ENCODE peak calls at places on chromosomes 4 and X, in four cellular contexts. V, T, K and R are unnamed samples.

GRCh38 chrX:125203737-125204578 is 115.7 kb upstream of the TEX13C start:
- DNase-seq in T (no peak), K (peak), V (peak), R (peak)

GRCh38 chrX:2193273-2193592 is 307.5 kb downstream of the DHRSX start:
- DNase-seq in T (no peak), V (no peak), K (no peak), R (no peak)

GRCh38 chr4:105280338-105280809 is 133.7 kb downstream of the TET2 start:
- DNase-seq in T (no peak), V (no peak), K (no peak), R (no peak)

GRCh38 chr4:145170209-145170608 is 10.2 kb downstream of the OTUD4 start:
- DNase-seq in K (no peak), T (no peak), V (no peak), R (no peak)

GRCh38 chrX:119605398-119605738 is 856 bp downstream of the NKRF start:
- DNase-seq in K (no peak), V (no peak), T (no peak), R (peak)

GRCh38 chrX:54807524-54808108 is at the start of gene MAGED2:
- DNase-seq in V (no peak), K (peak), T (no peak), R (peak)

GRCh38 chr4:1789552-1789951 is 3.5 kb upstream of the FGFR3 start:
- DNase-seq in T (no peak), K (no peak), V (no peak), R (no peak)

GRCh38 chr4:2787230-2788100 is 5.4 kb upstream of the SH3BP2 start:
- DNase-seq in T (no peak), K (no peak), V (peak), R (no peak)

GRCh38 chr4:20403846-20404245 is 152.1 kb downstream of the SLIT2 start:
- DNase-seq in T (no peak), K (peak), V (no peak), R (no peak)

GRCh38 chr4:39908284-39908683 is 69.4 kb downstream of the PDS5A start:
- DNase-seq in T (no peak), V (no peak), K (no peak), R (no peak)

GRCh38 chr4:2750719-2751605 is 5.2 kb downstream of the TNIP2 start:
- DNase-seq in K (no peak), T (no peak), V (no peak), R (peak)

GRCh38 chr4:84915396-84915780 is 51.1 kb downstream of the WDFY3 start:
- DNase-seq in V (no peak), T (no peak), K (no peak), R (no peak)

GRCh38 chr4:183503497-183504063 is 1.3 kb upstream of the ING2 start:
- DNase-seq in K (no peak), T (no peak), V (peak), R (peak)

GRCh38 chr4:108902769-108903168 is 139.9 kb upstream of the ETNPPL start:
- DNase-seq in V (no peak), T (no peak), K (no peak), R (no peak)

GRCh38 chr4:36241771-36242170 is 2.5 kb downstream of the ARAP2 start:
- DNase-seq in V (no peak), K (no peak), T (no peak), R (peak)

GRCh38 chr4:110518889-110519490 is 43.0 kb downstream of the ENPEP start:
- DNase-seq in V (no peak), K (no peak), T (no peak), R (peak)

GRCh38 chrX:10841579-10841978 is 221.2 kb upstream of the MID1 start:
- DNase-seq in K (no peak), V (no peak), T (no peak), R (peak)

GRCh38 chr4:71307729-71308128 is 31.1 kb upstream of the SLC4A4 start:
- DNase-seq in T (no peak), V (no peak), K (no peak), R (no peak)

GRCh38 chr4:140081582-140082398 is 72.2 kb downstream of the MAML3 start:
- DNase-seq in K (no peak), V (no peak), T (no peak), R (no peak)

GRCh38 chr4:142265946-142266345 is 580.2 kb downstream of the INPP4B start:
- DNase-seq in K (no peak), T (no peak), V (no peak), R (no peak)

GRCh38 chr4:156505341-156505955 is 466.2 kb downstream of the PDGFC start:
- DNase-seq in K (no peak), V (no peak), T (no peak), R (no peak)

GRCh38 chr4:141530627-141531026 is 105.8 kb upstream of the IL15 start:
- DNase-seq in V (no peak), T (no peak), K (no peak), R (no peak)

GRCh38 chr4:20192754-20193521 is 58.8 kb upstream of the SLIT2 start:
- DNase-seq in K (no peak), V (no peak), T (no peak), R (no peak)

GRCh38 chr4:114417214-114417613 is 181.4 kb upstream of the UGT8 start:
- DNase-seq in V (no peak), T (peak), K (no peak), R (no peak)

GRCh38 chr4:169099775-169100180 is 89.7 kb upstream of the CBR4 start:
- DNase-seq in V (no peak), T (no peak), K (no peak), R (no peak)

GRCh38 chr4:169098969-169099685 is 89.1 kb upstream of the CBR4 start:
- DNase-seq in K (no peak), T (no peak), V (no peak), R (no peak)

GRCh38 chr4:169100656-169101055 is 90.6 kb upstream of the CBR4 start:
- DNase-seq in K (no peak), T (no peak), V (no peak), R (peak)

GRCh38 chr4:169096221-169096620 is 86.2 kb upstream of the CBR4 start:
- DNase-seq in K (no peak), T (no peak), V (no peak), R (no peak)

DNA sequence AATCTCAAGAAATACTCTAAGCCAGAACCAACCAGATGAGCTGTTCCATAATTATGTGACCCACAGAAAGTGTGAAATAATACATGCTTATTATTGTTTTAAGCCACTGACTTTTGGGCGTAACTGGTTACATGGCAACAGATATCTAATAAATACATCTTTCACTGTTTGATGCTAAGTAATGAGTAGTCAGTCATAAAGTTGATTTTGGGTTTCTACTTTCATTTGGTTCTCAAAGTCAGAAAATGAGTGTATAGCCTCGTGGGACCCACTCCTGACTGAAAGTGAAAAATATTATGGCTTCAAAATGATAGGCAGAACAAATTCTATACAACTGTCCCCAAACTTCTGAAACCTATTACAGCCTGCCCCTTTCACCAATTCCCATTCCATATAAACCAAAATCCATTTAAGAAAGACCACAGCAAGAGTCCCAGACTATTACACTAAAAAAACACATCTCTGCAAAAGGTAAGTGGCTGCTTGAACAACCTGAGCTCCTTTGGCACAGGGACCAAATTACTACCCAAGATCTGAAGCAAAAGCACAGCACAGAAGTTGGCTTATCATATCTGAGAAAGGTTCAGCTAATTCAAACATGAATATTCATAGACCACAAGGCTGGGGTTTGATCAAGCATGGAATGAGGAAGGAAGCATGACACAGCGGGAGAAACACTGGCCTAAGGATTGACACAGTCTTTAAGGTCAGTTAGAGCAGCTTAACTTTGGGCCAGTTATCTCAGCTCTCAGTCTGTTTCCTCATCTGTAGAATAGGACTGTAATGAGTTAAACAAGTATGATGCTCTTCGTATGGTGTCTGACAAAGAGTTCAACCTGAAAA is 88.2 kb upstream of the CBR4 start:
- DNase-seq in T (no peak), K (no peak), V (no peak), R (no peak)
- TF ChIP-seq POLR2A in T (no peak), K (no peak), V (no peak), R (no peak)

DNA sequence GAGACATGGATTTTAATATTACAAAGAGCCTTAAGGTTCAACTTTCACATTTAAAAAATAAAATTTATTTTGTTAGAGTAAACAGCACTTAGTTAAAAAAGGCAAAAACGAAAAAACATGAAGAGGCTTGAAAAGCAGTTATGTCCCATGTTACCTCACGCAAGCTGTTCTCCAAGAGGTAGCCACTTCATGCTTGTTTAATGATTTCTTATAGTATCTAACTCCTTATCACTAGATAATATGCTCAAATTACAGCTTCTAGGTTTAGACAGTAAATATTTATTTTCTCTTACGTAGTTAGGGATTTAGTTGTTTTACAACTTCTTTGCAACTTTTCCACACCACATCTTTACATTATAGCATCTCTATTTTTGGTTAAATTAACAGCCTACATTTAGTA is 27.8 kb upstream of the TMPRSS11D start:
- DNase-seq in V (no peak), T (no peak), K (no peak), R (no peak)
- TF ChIP-seq POLR2A in V (no peak), T (no peak), K (no peak), R (no peak)

DNA sequence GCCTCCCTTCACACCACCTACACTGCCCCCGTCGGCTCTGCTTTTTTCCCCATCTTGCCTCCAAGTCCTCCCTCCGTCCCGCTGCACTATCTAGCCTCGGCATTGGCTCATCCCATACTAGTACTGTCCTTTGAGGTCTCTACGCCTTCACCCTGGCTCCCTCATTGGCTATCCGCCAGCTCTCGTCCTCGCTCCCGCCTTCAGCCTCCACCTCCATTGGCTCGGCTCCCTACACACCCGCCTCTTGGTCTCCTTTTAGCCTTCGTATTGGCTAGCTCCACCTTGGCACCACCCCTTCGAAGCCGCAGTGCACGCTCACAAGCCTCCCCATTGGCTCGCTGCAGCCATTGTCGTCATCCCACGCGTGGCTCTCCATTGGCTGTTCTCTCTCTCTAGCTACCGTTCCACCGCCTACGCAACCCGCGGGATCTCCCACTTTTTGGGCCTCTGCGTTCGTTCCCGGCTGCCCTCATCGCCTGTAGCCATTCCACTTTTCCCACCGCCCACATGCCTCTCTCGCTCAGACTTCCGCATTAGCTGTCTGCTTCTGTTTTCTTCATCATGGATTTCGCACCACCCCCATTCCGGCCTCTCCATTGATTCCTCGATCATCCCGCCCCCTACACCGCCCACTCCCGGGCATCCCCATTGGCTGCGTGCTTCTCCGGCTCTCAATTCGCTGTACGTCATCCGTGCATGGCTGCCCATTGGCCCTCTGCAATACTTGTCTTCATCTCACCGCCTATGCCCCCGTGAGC is 404 bp upstream of the PPP1R3F start:
- DNase-seq in V (peak), T (peak), K (peak), R (peak)
- TF ChIP-seq POLR2A in V (no peak), T (no peak), K (peak), R (peak)

GRCh38 chrX:41350976-41351569 is 17.1 kb downstream of the DDX3X start:
- DNase-seq in K (no peak), T (no peak), V (no peak), R (no peak)

GRCh38 chrX:41348551-41348950 is 14.6 kb downstream of the DDX3X start:
- DNase-seq in V (no peak), K (no peak), T (no peak), R (no peak)

GRCh38 chrX:41352329-41352801 is 18.4 kb downstream of the DDX3X start:
- DNase-seq in K (no peak), V (no peak), T (no peak), R (no peak)

GRCh38 chrX:41351923-41352322 is 18.0 kb downstream of the DDX3X start:
- DNase-seq in K (no peak), V (no peak), T (no peak), R (no peak)

DNA sequence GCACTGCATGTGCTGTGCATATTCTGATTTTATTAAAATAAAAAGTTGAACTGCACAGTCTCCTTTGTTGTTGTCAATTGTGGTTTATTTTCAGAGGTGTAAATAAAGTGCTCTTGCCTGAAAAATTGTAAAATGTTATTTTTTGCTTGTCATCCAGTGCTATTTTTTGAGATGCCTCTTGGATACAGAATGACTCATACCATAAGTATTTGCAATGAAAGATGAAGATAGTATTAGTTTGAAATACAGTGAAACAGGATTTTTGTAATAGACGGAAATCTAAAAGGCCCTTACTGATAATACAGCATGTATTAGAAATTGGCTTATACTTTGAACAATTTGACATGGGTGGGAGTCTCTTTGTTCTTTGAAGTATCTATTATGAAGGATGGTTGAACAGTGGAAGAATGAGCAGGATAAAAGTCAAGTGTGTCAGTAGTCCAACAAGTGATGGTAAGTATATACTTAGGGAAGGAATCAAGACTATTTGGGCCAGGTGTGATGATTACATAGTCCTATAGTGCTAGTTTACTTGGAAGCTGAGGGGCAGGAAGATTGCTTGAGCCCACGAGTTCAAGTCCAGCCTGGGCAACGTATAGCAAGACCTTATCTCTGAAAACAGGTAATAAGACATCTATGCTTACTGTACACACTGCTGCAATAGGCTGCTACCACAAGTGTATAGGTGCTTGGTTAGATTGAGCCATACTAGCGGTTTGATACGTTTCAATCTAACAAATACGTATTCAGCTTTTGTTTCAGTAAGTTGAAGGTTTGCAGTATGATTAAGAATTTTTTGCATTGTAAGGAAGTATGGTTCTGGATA is 16.4 kb downstream of the DDX3X start:
- DNase-seq in V (no peak), K (no peak), T (no peak), R (no peak)
- TF ChIP-seq POLR2A in V (no peak), K (no peak), T (no peak), R (peak)

GRCh38 chrX:46545111-46546005 is at the start of gene ZNF674:
- DNase-seq in V (peak), T (peak), K (peak), R (peak)
- TF ChIP-seq POLR2A in V (peak), T (peak), K (peak), R (peak)

GRCh38 chr4:22997358-22998224 is 304.9 kb downstream of the GBA3 start:
- DNase-seq in T (no peak), V (no peak), K (no peak), R (no peak)
- TF ChIP-seq POLR2A in T (no peak), V (no peak), K (no peak), R (no peak)